ENCODE peak calls at places on chromosomes 7 and 10, in five cellular contexts. Y, E, U, A and F are unnamed samples.

GRCh38 chr7:141103847-141104429 is 30.1 kb downstream of the TMEM178B start:
- DNase-seq in U (no peak), Y (no peak), A (no peak), E (no peak), F (no peak)

GRCh38 chr7:108442039-108442568 is 14.1 kb downstream of the NRCAM start:
- DNase-seq in U (no peak), Y (no peak), E (no peak), A (no peak), F (no peak)

GRCh38 chr7:38929460-38930171 is 20.6 kb upstream of the VPS41 start:
- DNase-seq in U (no peak), Y (no peak), A (no peak), E (no peak), F (no peak)

GRCh38 chr10:118002581-118002980 is 44.2 kb downstream of the RAB11FIP2 start:
- DNase-seq in U (no peak), Y (no peak), A (no peak), E (no peak), F (no peak)

GRCh38 chr10:110646417-110647135 is 2.4 kb downstream of the RBM20 start:
- DNase-seq in Y (no peak), E (no peak), U (no peak), A (no peak), F (peak; percentile 64)

GRCh38 chr7:149741629-149742028 is 31.8 kb downstream of the ZNF467 start:
- DNase-seq in E (no peak), Y (no peak), U (no peak), A (no peak), F (no peak)

GRCh38 chr10:38076687-38077086 is 17.4 kb upstream of the ZNF37A start:
- DNase-seq in U (no peak), E (no peak), Y (no peak), A (no peak), F (no peak)

GRCh38 chr7:34735526-34735925 is 77.5 kb downstream of the NPSR1 start:
- DNase-seq in Y (no peak), U (no peak), A (no peak), E (no peak), F (no peak)

GRCh38 chr7:39212881-39213280 is 235.2 kb downstream of the POU6F2 start:
- DNase-seq in Y (no peak), E (no peak), U (no peak), A (no peak), F (no peak)

GRCh38 chr10:3056280-3057037 is 10.9 kb upstream of the PFKP start:
- DNase-seq in U (no peak), E (no peak), Y (no peak), A (no peak), F (no peak)

GRCh38 chr7:158257001-158257400 is 330.6 kb downstream of the PTPRN2 start:
- DNase-seq in E (no peak), Y (no peak), U (no peak), A (no peak), F (no peak)

GRCh38 chr7:1049801-1050200 is 5.5 kb downstream of the GPR146 start:
- DNase-seq in E (no peak), Y (no peak), A (no peak), U (no peak), F (no peak)

GRCh38 chr7:139714163-139714901 is 63.5 kb downstream of the HIPK2 start:
- DNase-seq in A (no peak), U (no peak), E (no peak), Y (no peak), F (no peak)

GRCh38 chr7:100867040-100867795 is at the start of gene TRIP6:
- DNase-seq in Y (no peak), A (peak; percentile 64), E (peak; percentile 81), U (no peak), F (peak; percentile 81)

GRCh38 chr7:1755783-1756626 is 85.9 kb downstream of the ELFN1 start:
- DNase-seq in A (no peak), Y (no peak), U (no peak), E (peak; percentile 51), F (no peak)

GRCh38 chr10:34780818-34781380 is 34.2 kb downstream of the PARD3 start:
- DNase-seq in E (no peak), Y (no peak), A (no peak), U (peak; percentile 47), F (peak; percentile 12)

GRCh38 chr10:24952701-24953349 is 419 bp upstream of the PRTFDC1 start:
- DNase-seq in U (no peak), E (peak; percentile 71), A (no peak), Y (no peak), F (peak; percentile 64)

GRCh38 chr10:2137549-2138174 is 400.3 kb upstream of the ADARB2 start:
- DNase-seq in U (no peak), A (peak; percentile 17), Y (peak; percentile 8), E (peak; percentile 13), F (peak; percentile 17)

GRCh38 chr7:2967238-2967637 is 76.4 kb downstream of the CARD11 start:
- DNase-seq in E (no peak), Y (no peak), U (no peak), A (no peak), F (peak; percentile 3)

GRCh38 chr10:100174699-100175677 is 10.8 kb downstream of the ERLIN1 start:
- DNase-seq in Y (no peak), U (peak; percentile 42), A (no peak), E (no peak), F (no peak)

GRCh38 chr10:91820144-91820543 is 21.9 kb downstream of the TNKS2 start:
- DNase-seq in A (no peak), Y (no peak), E (no peak), U (no peak), F (no peak)

GRCh38 chr7:103640031-103640779 is 194.2 kb upstream of the SLC26A5 start:
- DNase-seq in Y (no peak), U (no peak), E (no peak), A (no peak), F (no peak)

GRCh38 chr10:89001428-89002072 is 11.0 kb downstream of the FAS start:
- DNase-seq in A (no peak), U (no peak), E (no peak), Y (no peak), F (no peak)

GRCh38 chr7:148982596-148983219 is 45.6 kb downstream of the PDIA4 start:
- DNase-seq in U (no peak), E (no peak), A (no peak), Y (no peak), F (peak; percentile 50)

GRCh38 chr7:150468241-150468640 is 17.8 kb downstream of the GIMAP8 start:
- DNase-seq in U (no peak), E (no peak), Y (no peak), A (no peak), F (no peak)

GRCh38 chr10:61110188-61110844 is 166.3 kb upstream of the RHOBTB1 start:
- DNase-seq in E (no peak), U (no peak), A (no peak), Y (no peak), F (no peak)

GRCh38 chr10:24526085-24526649 is 197.5 kb downstream of the ARHGAP21 start:
- DNase-seq in Y (no peak), A (no peak), E (no peak), U (no peak), F (no peak)

GRCh38 chr7:76047305-76047810 is 442 bp downstream of the STYXL1 start:
- DNase-seq in A (no peak), E (no peak), U (no peak), Y (no peak), F (peak; percentile 28)

GRCh38 chr7:4633012-4633411 is 49.1 kb upstream of the FOXK1 start:
- DNase-seq in U (no peak), A (no peak), Y (peak; percentile 50), E (no peak), F (no peak)

GRCh38 chr10:122894261-122894944 is 15.0 kb upstream of the FAM24B start:
- DNase-seq in U (no peak), Y (no peak), E (no peak), A (no peak), F (no peak)

GRCh38 chr10:137606-138005 is 2.4 kb downstream of the ZMYND11 start:
- DNase-seq in E (no peak), A (no peak), U (no peak), Y (no peak), F (no peak)

GRCh38 chr7:102415685-102416225 is 17.6 kb upstream of the ORAI2 start:
- DNase-seq in E (no peak), Y (no peak), U (no peak), A (no peak), F (no peak)
- TF ChIP-seq SUZ12 in E (no peak), Y (no peak), U (no peak), A (no peak), F (no peak)

DNA sequence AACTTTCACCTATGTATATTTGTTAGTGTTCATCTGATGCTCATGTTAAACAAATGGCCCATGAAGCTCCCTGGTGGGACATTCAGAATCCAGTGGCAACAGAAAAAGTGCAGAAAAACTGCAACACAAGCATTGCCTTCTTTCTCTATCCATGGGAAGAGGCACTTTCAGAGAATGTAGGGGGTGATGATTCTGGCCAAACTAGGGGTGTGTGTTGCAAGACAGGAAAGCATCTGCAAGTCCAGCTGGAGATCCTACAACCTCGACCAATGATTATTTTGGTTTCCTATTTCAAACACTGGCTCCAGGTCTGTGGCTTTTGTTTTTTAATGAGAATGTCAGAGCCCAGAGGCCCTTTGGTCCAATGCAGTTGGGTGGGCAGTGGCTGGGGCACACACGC is 198.7 kb downstream of the CXCL12 start:
- DNase-seq in U (no peak), A (no peak), Y (no peak), E (no peak), F (no peak)
- TF ChIP-seq SUZ12 in U (no peak), A (no peak), Y (no peak), E (no peak), F (no peak)

DNA sequence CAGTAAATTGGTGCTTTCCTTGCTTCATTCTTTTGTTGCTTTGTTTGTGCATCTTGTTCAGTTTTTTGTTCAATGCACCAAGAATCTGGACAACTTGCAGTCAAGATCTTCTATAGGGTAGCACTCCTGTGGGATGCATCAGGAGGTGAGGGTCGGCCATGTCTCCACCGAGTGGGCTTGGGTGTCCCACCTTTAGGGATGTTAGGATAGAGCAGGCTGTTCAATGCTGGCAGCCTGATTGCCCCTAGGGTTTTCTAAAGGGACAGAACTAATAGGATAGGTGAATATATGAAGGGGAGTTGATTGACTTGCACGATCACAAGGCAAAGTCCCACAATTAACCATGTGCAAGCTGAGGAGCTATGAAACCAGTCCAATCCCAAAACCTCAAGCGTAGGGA is 109.9 kb downstream of the GLRX3 start:
- DNase-seq in A (no peak), U (no peak), Y (no peak), E (no peak), F (no peak)
- TF ChIP-seq SUZ12 in A (no peak), U (no peak), Y (no peak), E (no peak), F (no peak)

DNA sequence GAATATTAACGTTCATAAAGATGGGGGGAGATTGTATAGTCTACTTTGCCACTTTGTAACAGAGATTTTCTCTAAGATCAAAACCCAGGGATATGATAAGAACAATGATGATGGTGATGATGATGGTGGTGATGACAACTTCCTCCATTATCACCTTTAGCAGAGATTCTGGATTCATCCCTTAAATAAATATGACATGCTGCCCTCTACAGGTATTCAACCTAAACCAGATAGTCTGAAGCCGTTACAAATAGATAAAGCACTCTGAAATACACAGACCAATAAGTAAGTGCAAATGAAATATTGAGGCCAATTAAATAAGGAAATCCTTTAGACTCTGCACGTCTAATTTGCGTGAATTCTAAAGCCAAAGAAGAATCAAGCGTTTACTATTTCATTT is 211.5 kb downstream of the CREB5 start:
- DNase-seq in E (no peak), U (no peak), Y (no peak), A (no peak), F (no peak)
- TF ChIP-seq SUZ12 in E (no peak), U (no peak), Y (no peak), A (no peak), F (no peak)

GRCh38 chr10:5744849-5745248 is 60.2 kb downstream of the TASOR2 start:
- DNase-seq in Y (no peak), U (no peak), A (no peak), E (no peak), F (no peak)
- TF ChIP-seq SUZ12 in Y (no peak), U (no peak), A (no peak), E (no peak), F (no peak)

GRCh38 chr7:82255706-82256105 is 187.9 kb downstream of the CACNA2D1 start:
- DNase-seq in A (no peak), U (no peak), Y (no peak), E (no peak), F (no peak)
- TF ChIP-seq SUZ12 in A (no peak), U (no peak), Y (no peak), E (no peak), F (no peak)